ENCODE peak calls at places on chromosomes 1 and 21, in four cellular contexts. E is NCI-H1105 treated with DMSO at 0.1 percent for 48 hours, W is T-helper 9 cell, K is nephron progenitor cell. J is an unnamed sample.

GRCh38 chr1:54488065-54488750 is 59.8 kb upstream of the ACOT11 start:
- DNase-seq in K (peak; percentile 96), W (peak; percentile 71), E (peak; percentile 88), J (peak; percentile 70)

GRCh38 chr1:45518910-45519309 is 2.8 kb downstream of the PRDX1 start:
- DNase-seq in W (no peak), E (no peak), K (no peak), J (peak; percentile 85)

GRCh38 chr1:1324524-1325287 is at the start of the genes CPTP and INTS11:
- DNase-seq in K (peak; percentile 95), E (peak; percentile 89), W (peak; percentile 96), J (peak; percentile 46)

GRCh38 chr1:195791796-195792195 is 816.4 kb downstream of the KCNT2 start:
- DNase-seq in E (no peak), K (no peak), W (no peak), J (no peak)

GRCh38 chr1:9129391-9130041 is 614 bp upstream of the GPR157 start:
- DNase-seq in W (peak; percentile 88), K (peak; percentile 93), E (peak; percentile 32), J (no peak)

GRCh38 chr1:41476807-41477361 is 7.6 kb downstream of the EDN2 start:
- DNase-seq in K (no peak), E (no peak), W (no peak), J (no peak)

GRCh38 chr1:152190589-152190988 is 31.6 kb upstream of the RPTN start:
- DNase-seq in K (no peak), E (no peak), W (no peak), J (no peak)

GRCh38 chr1:218516526-218516925 is 171.4 kb downstream of the TGFB2 start:
- DNase-seq in W (no peak), K (no peak), E (no peak), J (no peak)

GRCh38 chr1:115669002-115669673 is 27.4 kb downstream of the VANGL1 start:
- DNase-seq in E (no peak), W (no peak), K (no peak), J (no peak)

GRCh38 chr1:47944561-47944960 is 52.6 kb downstream of the TRABD2B start:
- DNase-seq in W (no peak), K (no peak), E (no peak), J (no peak)

GRCh38 chr21:45300786-45301520 is 13.3 kb upstream of the POFUT2 start:
- DNase-seq in E (no peak), K (no peak), W (no peak), J (no peak)

GRCh38 chr21:15138475-15138874 is 73.7 kb upstream of the NRIP1 start:
- DNase-seq in W (no peak), E (peak; percentile 73), K (no peak), J (no peak)

GRCh38 chr1:110612060-110612745 is 6.0 kb upstream of the KCNA2 start:
- DNase-seq in K (no peak), E (no peak), W (no peak), J (no peak)